ENCODE peak calls at places on chromosomes 12 and 14, in ten cellular contexts. E, R, G, W, O, D, K, L, X and Y are unnamed samples.

GRCh38 chr12:120199595-120200306 is 1.2 kb downstream of the RPLP0 start:
- DNase-seq in L (peak; percentile 77), W (peak; percentile 44), R (no peak), O (no peak), G (peak; percentile 15), X (no peak), D (no peak), K (no peak), E (no peak), Y (no peak)

GRCh38 chr12:91098942-91099341 is 12.4 kb downstream of the LUM start:
- DNase-seq in R (no peak), E (no peak), K (no peak), L (peak; percentile 93), W (no peak), X (no peak), D (peak; percentile 6), G (peak; percentile 36), O (no peak), Y (no peak)

GRCh38 chr14:73751157-73751691 is 37.0 kb upstream of the PNMA1 start:
- DNase-seq in R (no peak), O (no peak), D (no peak), K (no peak), W (no peak), E (no peak), L (no peak), G (no peak), X (no peak), Y (peak; percentile 38)

GRCh38 chr12:25648460-25648859 is 95.4 kb upstream of the LMNTD1 start:
- DNase-seq in E (peak; percentile 34), L (peak; percentile 73), D (peak; percentile 64), X (no peak), K (no peak), W (no peak), G (peak; percentile 59), O (peak; percentile 58), R (no peak), Y (peak; percentile 68)

GRCh38 chr12:4918950-4919660 is 9.4 kb downstream of the KCNA1 start:
- DNase-seq in R (no peak), O (no peak), E (no peak), X (no peak), W (no peak), L (no peak), K (no peak), D (no peak), G (no peak), Y (no peak)

GRCh38 chr12:100251917-100252316 is 15.0 kb downstream of the DEPDC4 start:
- DNase-seq in K (no peak), R (no peak), W (no peak), L (no peak), G (no peak), X (no peak), D (no peak), O (peak; percentile 52), E (no peak), Y (no peak)

GRCh38 chr12:62933871-62934798 is 815 bp downstream of the PPM1H start:
- DNase-seq in E (peak; percentile 63), O (no peak), G (peak; percentile 51), X (no peak), W (no peak), K (no peak), D (peak; percentile 38), R (peak; percentile 55), L (peak; percentile 4), Y (peak; percentile 52)

GRCh38 chr14:75274045-75274898 is 4.4 kb upstream of the FOS start:
- DNase-seq in R (no peak), D (no peak), O (no peak), X (no peak), G (no peak), E (no peak), L (no peak), W (no peak), K (no peak), Y (no peak)

GRCh38 chr12:6541371-6542165 is 7.3 kb downstream of the GAPDH start:
- DNase-seq in L (no peak), W (no peak), O (no peak), G (no peak), X (no peak), D (no peak), K (no peak), E (no peak), R (no peak), Y (no peak)

GRCh38 chr12:69024907-69025306 is 91.9 kb upstream of the CPM start:
- DNase-seq in D (no peak), O (no peak), W (no peak), E (no peak), G (no peak), X (no peak), K (no peak), L (peak; percentile 72), R (no peak), Y (no peak)

GRCh38 chr12:127438512-127439244 is 828.3 kb upstream of the TMEM132C start:
- DNase-seq in G (no peak), O (no peak), X (no peak), R (no peak), L (no peak), E (no peak), K (no peak), W (no peak), D (no peak), Y (no peak)